ENCODE peak calls at places on chromosomes 11 and 22, in ten cellular contexts. K is naive thymus-derived CD4-positive, alpha-beta T cell; M is CD4-positive, alpha-beta T cell; I is heart left ventricle; O is mesendoderm; P is endothelial cell of umbilical vein; U is psoas muscle; Y is Peyer's patch; B is MM.1S; X is heart right ventricle. W is an unnamed sample.

GRCh38 chr22:41415554-41415953 is 31.0 kb downstream of the TOB2 start:
- DNase-seq in K (no peak), M (no peak), I (no peak), O (no peak), P (no peak), U (no peak), Y (no peak), B (no peak), X (no peak), W (no peak)

GRCh38 chr11:33912405-33913361 is 20.8 kb upstream of the LMO2 start:
- DNase-seq in K (no peak), M (no peak), I (peak; percentile 35), O (peak; percentile 51), P (no peak), U (no peak), Y (no peak), B (no peak), X (no peak), W (no peak)

GRCh38 chr11:69773626-69774353 is 1.4 kb downstream of the FGF4 start:
- DNase-seq in K (no peak), M (no peak), I (no peak), O (no peak), P (no peak), U (no peak), Y (no peak), B (no peak), X (no peak), W (no peak)

GRCh38 chr11:118212131-118212725 is 12.6 kb downstream of the JAML start:
- DNase-seq in K (no peak), M (no peak), I (no peak), O (peak; percentile 88), P (no peak), U (no peak), Y (no peak), B (no peak), X (peak; percentile 21), W (no peak)

GRCh38 chr11:26201411-26201810 is 130.5 kb upstream of the ANO3 start:
- DNase-seq in K (no peak), M (no peak), I (no peak), O (no peak), P (no peak), U (no peak), Y (no peak), B (no peak), X (no peak), W (no peak)

GRCh38 chr11:2498750-2499149 is 53.9 kb downstream of the KCNQ1 start:
- DNase-seq in K (no peak), M (no peak), I (no peak), O (no peak), P (no peak), U (no peak), Y (no peak), B (no peak), X (no peak), W (no peak)

GRCh38 chr11:130771708-130772107 is 144.6 kb downstream of the SNX19 start:
- DNase-seq in K (no peak), M (no peak), I (no peak), O (no peak), P (no peak), U (no peak), Y (no peak), B (no peak), X (no peak), W (no peak)

GRCh38 chr11:87460842-87461637 is 423.3 kb downstream of the TMEM135 start:
- DNase-seq in K (no peak), M (no peak), I (no peak), O (no peak), P (no peak), U (no peak), Y (no peak), B (no peak), X (no peak), W (no peak)

GRCh38 chr11:4025957-4026324 is 68.7 kb upstream of the RRM1 start:
- DNase-seq in K (no peak), M (no peak), I (no peak), O (no peak), P (no peak), U (no peak), Y (no peak), B (no peak), X (peak; percentile 49), W (no peak)

GRCh38 chr11:38411149-38411548 is 1813.1 kb upstream of the RAG2 start:
- DNase-seq in K (no peak), M (no peak), I (no peak), O (peak; percentile 92), P (no peak), U (no peak), Y (no peak), B (no peak), X (no peak), W (no peak)

GRCh38 chr11:2362414-2362813 is 14.7 kb upstream of the CD81 start:
- DNase-seq in K (no peak), M (no peak), I (no peak), O (no peak), P (no peak), U (no peak), Y (no peak), B (no peak), X (no peak), W (no peak)

GRCh38 chr11:93005239-93005638 is 35.8 kb downstream of the MTNR1B start:
- DNase-seq in K (no peak), M (no peak), I (no peak), O (no peak), P (no peak), U (no peak), Y (no peak), B (no peak), X (no peak), W (no peak)

GRCh38 chr11:66056541-66056940 is 4.4 kb downstream of the SF3B2 start:
- DNase-seq in K (no peak), M (no peak), I (no peak), O (no peak), P (no peak), U (no peak), Y (no peak), B (no peak), X (no peak), W (no peak)

GRCh38 chr11:12070446-12071267 is 39.7 kb upstream of the MICAL2 start:
- DNase-seq in K (no peak), M (no peak), I (no peak), O (no peak), P (no peak), U (peak; percentile 41), Y (peak; percentile 66), B (no peak), X (no peak), W (no peak)

GRCh38 chr11:43541993-43542392 is 138.5 kb upstream of the HSD17B12 start:
- DNase-seq in K (no peak), M (no peak), I (no peak), O (no peak), P (no peak), U (no peak), Y (no peak), B (no peak), X (no peak), W (no peak)
- H3K27ac ChIP-seq in K (no peak overlapping the region), M (no peak overlapping the region), I (no peak overlapping the region), O (no peak overlapping the region), P (no peak overlapping the region), U (no peak overlapping the region), Y (no peak overlapping the region), B (no peak overlapping the region), X (no peak overlapping the region), W (no peak overlapping the region)

DNA sequence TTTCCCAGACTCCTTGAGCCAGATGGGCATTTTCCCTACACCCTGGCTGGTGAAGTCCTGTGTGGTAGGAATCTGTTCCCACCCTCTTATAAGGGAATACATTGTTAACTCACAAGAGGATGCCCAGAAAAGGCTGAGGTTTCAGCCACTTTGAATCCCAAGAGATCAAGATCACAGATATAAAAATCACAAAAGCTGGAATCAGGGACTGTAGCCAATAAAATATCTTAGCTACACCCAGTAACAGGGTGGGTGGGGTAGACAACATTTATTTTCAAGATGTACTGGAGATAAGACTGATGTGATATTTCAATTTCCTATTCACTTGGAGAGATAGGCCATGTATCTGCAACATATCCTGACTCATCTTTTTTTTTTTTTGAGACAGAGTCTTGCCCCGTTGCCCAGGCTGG is 50.3 kb downstream of the COPB1 start:
- DNase-seq in K (no peak), M (no peak), I (no peak), O (no peak), P (no peak), U (no peak), Y (no peak), B (no peak), X (no peak), W (no peak)
- H3K27ac ChIP-seq in K (no peak overlapping the region), M (no peak overlapping the region), I (no peak overlapping the region), O (no peak overlapping the region), P (no peak overlapping the region), U (no peak overlapping the region), Y (no peak overlapping the region), B (no peak overlapping the region), X (no peak overlapping the region), W (no peak overlapping the region)

GRCh38 chr22:50536231-50536630 is 6.4 kb upstream of the TYMP start:
- DNase-seq in K (no peak), M (no peak), I (no peak), O (no peak), P (no peak), U (no peak), Y (no peak), B (peak; percentile 88), X (no peak), W (no peak)

GRCh38 chr22:50542416-50542927 is 3.2 kb upstream of the KLHDC7B start:
- DNase-seq in K (no peak), M (no peak), I (peak; percentile 51), O (no peak), P (no peak), U (no peak), Y (no peak), B (no peak), X (no peak), W (no peak)

GRCh38 chr22:50544078-50544745 is 1.5 kb upstream of the KLHDC7B start:
- DNase-seq in K (peak; percentile 80), M (peak; percentile 84), I (peak; percentile 79), O (peak; percentile 85), P (peak; percentile 53), U (peak; percentile 76), Y (peak; percentile 94), B (peak; percentile 83), X (peak; percentile 68), W (no peak)

GRCh38 chr22:50537765-50538164 is 7.9 kb upstream of the KLHDC7B start:
- DNase-seq in K (no peak), M (no peak), I (no peak), O (no peak), P (no peak), U (no peak), Y (no peak), B (no peak), X (no peak), W (no peak)

DNA sequence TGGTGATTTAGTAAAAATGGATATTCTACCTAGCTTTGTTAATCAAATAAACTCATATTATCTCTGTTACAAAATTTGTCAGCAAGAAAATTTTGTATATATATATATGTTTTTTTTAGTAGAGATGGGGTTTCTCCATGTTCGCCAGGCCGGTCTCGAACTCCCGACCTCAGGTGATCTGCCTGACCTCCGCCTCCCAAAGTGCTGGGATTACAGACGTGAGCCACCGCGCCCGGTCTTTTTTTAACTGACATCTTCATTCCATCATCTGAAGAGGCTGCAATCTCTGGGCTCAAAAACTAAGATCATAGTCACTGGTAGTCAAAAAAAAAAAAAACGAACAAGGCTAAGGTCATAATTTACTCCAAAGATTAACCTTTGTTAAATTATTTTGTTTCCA is 5.3 kb upstream of the KLHDC7B start:
- DNase-seq in K (no peak), M (no peak), I (no peak), O (no peak), P (no peak), U (no peak), Y (no peak), B (no peak), X (no peak), W (no peak)
- H3K27ac ChIP-seq in K (peak overlapping the region; percentile 99), M (peak overlapping the region; percentile 99), I (peak overlapping the region; percentile 77), O (no peak overlapping the region), P (no peak overlapping the region), U (peak overlapping the region; percentile 80), Y (peak overlapping the region; percentile 93), B (peak overlapping the region; percentile 97), X (no peak overlapping the region), W (peak overlapping the region; percentile 23)

GRCh38 chr22:31121403-31121802 is 1.4 kb upstream of the INPP5J start:
- DNase-seq in K (no peak), M (no peak), I (no peak), O (no peak), P (no peak), U (no peak), Y (no peak), B (no peak), X (no peak), W (no peak)
- H3K27ac ChIP-seq in K (no peak overlapping the region), M (no peak overlapping the region), I (peak overlapping the region; percentile 81), O (no peak overlapping the region), P (no peak overlapping the region), U (no peak overlapping the region), Y (peak overlapping the region; percentile 91), B (no peak overlapping the region), X (peak overlapping the region; percentile 70), W (no peak overlapping the region)